ENCODE peak calls at places on chromosomes 1 and 21, in six cellular contexts. H is H1, G is neuronal stem cell, Z is mesendoderm, A is IMR-90, C is mesenchymal stem cell. Y is an unnamed sample.

GRCh38 chr1:211497489-211498045 is 5.6 kb upstream of the RD3 start:
- DNase-seq in C (no peak), G (no peak), H (no peak), Z (no peak), A (no peak), Y (no peak)

GRCh38 chr1:84772428-84772943 is 82.2 kb upstream of the SSX2IP start:
- DNase-seq in C (peak; percentile 75), H (peak; percentile 94), G (peak; percentile 90), A (peak; percentile 78), Z (peak; percentile 83), Y (peak; percentile 83)

GRCh38 chr1:14181191-14181793 is 417.2 kb upstream of the KAZN start:
- DNase-seq in H (no peak), A (no peak), C (no peak), G (peak; percentile 15), Z (no peak), Y (no peak)

GRCh38 chr1:173488001-173488400 is 10.9 kb downstream of the PRDX6 start:
- DNase-seq in H (no peak), C (no peak), A (no peak), Z (no peak), G (no peak), Y (peak; percentile 76)

GRCh38 chr1:20322825-20323612 is 32.3 kb downstream of the VWA5B1 start:
- DNase-seq in C (no peak), H (no peak), Z (no peak), A (peak; percentile 82), G (no peak), Y (peak; percentile 6)

GRCh38 chr1:53075761-53076163 is 13.7 kb downstream of the PODN start:
- DNase-seq in A (no peak), C (no peak), G (no peak), Z (no peak), H (no peak), Y (no peak)

GRCh38 chr1:184752656-184753055 is 2.0 kb downstream of the EDEM3 start:
- DNase-seq in A (no peak), H (no peak), Z (no peak), C (no peak), G (no peak), Y (no peak)

GRCh38 chr1:8032351-8032750 is 6.2 kb upstream of the ERRFI1 start:
- DNase-seq in A (peak; percentile 63), H (no peak), G (no peak), C (no peak), Z (no peak), Y (peak; percentile 76)

GRCh38 chr1:223553957-223554356 is 111.5 kb downstream of the CAPN8 start:
- DNase-seq in G (no peak), A (no peak), Z (no peak), C (no peak), H (no peak), Y (no peak)

GRCh38 chr1:76568839-76569238 is 298.4 kb upstream of the ST6GALNAC5 start:
- DNase-seq in Z (no peak), G (no peak), C (no peak), A (no peak), H (no peak), Y (no peak)

GRCh38 chr21:35925497-35925896 is 134.8 kb downstream of the SETD4 start:
- DNase-seq in C (peak; percentile 6), H (no peak), G (no peak), Z (no peak), A (peak; percentile 18), Y (no peak)

GRCh38 chr21:43737158-43737950 is 18.4 kb downstream of the PDXK start:
- DNase-seq in G (no peak), H (no peak), A (no peak), C (no peak), Z (no peak), Y (no peak)

GRCh38 chr1:64894438-64895196 is 71.7 kb downstream of the JAK1 start:
- DNase-seq in G (no peak), H (no peak), Z (no peak), A (no peak), C (no peak), Y (no peak)

GRCh38 chr1:8477199-8477982 is 159.5 kb downstream of the SLC45A1 start:
- DNase-seq in H (no peak), G (no peak), C (peak; percentile 35), A (peak; percentile 76), Z (no peak), Y (no peak)

GRCh38 chr1:65606426-65606825 is 186.0 kb downstream of the LEPR start:
- DNase-seq in A (no peak), C (no peak), G (no peak), H (no peak), Z (no peak), Y (peak; percentile 12)

GRCh38 chr1:3130268-3130667 is 61.3 kb downstream of the PRDM16 start:
- DNase-seq in Z (no peak), H (no peak), G (no peak), A (no peak), C (no peak), Y (no peak)

GRCh38 chr1:3127738-3128137 is 58.7 kb downstream of the PRDM16 start:
- DNase-seq in Z (no peak), G (no peak), A (no peak), C (no peak), H (no peak), Y (no peak)

GRCh38 chr1:3128431-3129132 is 59.6 kb downstream of the PRDM16 start:
- DNase-seq in G (no peak), A (no peak), Z (no peak), C (no peak), H (no peak), Y (no peak)

GRCh38 chr1:3126756-3127718 is 58.0 kb downstream of the PRDM16 start:
- DNase-seq in H (no peak), G (no peak), C (no peak), Z (no peak), A (no peak), Y (no peak)

GRCh38 chr1:3129133-3129490 is 60.1 kb downstream of the PRDM16 start:
- DNase-seq in G (no peak), C (no peak), H (no peak), A (no peak), Z (no peak), Y (no peak)
- H3K23ac ChIP-seq in G (peak overlapping the region; percentile 89), C (no peak overlapping the region), H (no peak overlapping the region), A (no peak overlapping the region), Z (no peak overlapping the region), Y (no peak overlapping the region)

GRCh38 chr1:39407889-39408640 is 83.4 kb upstream of the BMP8A start:
- DNase-seq in C (no peak), G (no peak), H (no peak), A (no peak), Z (peak; percentile 86), Y (no peak)
- H3K9ac ChIP-seq in C (peak overlapping the region; percentile 94), G (peak overlapping the region; percentile 87), H (peak overlapping the region; percentile 80), A (peak overlapping the region; percentile 95), Z (peak overlapping the region; percentile 84), Y (peak overlapping the region; percentile 95)

GRCh38 chr1:30760596-30761311 is 3.2 kb upstream of the LAPTM5 start:
- DNase-seq in G (no peak), A (no peak), C (no peak), H (no peak), Z (no peak), Y (no peak)
- H3K27ac ChIP-seq in G (no peak overlapping the region), A (no peak overlapping the region), C (no peak overlapping the region), H (no peak overlapping the region), Z (no peak overlapping the region), Y (no peak overlapping the region)

GRCh38 chr1:228031276-228031995 is 24.6 kb downstream of the WNT3A start:
- DNase-seq in G (no peak), A (no peak), C (no peak), Z (no peak), H (peak; percentile 26), Y (no peak)
- H3K23ac ChIP-seq in G (peak overlapping the region; percentile 87), A (no peak overlapping the region), C (no peak overlapping the region), Z (no peak overlapping the region), H (peak overlapping the region; percentile 95), Y (no peak overlapping the region)

GRCh38 chr21:17428980-17429379 is 83.9 kb upstream of the CXADR start:
- DNase-seq in C (no peak), H (no peak), G (no peak), Z (no peak), A (no peak), Y (no peak)
- H3K9ac ChIP-seq in C (no peak overlapping the region), H (no peak overlapping the region), G (no peak overlapping the region), Z (no peak overlapping the region), A (no peak overlapping the region), Y (no peak overlapping the region)

DNA sequence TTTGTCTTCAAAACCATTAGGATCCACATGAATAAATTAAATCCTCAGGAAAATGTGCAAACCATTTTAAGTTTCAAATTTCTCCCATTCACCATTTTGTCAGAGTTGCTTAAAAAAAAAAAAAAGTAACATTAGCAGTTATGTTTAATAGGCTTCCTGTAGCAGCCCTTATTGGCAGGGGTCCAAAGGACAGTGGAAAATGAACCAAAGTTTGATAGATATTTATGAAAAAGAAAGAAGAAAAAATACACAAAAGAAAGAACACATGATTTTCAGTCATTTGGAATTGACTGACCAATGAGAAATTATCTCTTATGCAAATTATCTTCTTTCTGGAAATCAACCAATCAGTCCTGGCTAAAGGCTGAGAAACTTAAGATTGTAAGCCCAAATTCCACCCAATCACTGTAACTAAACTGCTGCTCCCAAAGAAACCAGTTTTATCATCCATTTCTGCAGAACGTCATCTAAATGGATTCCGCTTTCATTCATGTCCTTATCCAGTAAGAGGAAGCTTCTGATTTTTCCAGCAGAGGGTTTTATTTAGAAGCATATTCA is 282.4 kb downstream of the TM2D1 start:
- DNase-seq in A (no peak), Z (no peak), H (no peak), C (no peak), G (no peak), Y (no peak)
- H3K27ac ChIP-seq in A (no peak overlapping the region), Z (no peak overlapping the region), H (no peak overlapping the region), C (no peak overlapping the region), G (no peak overlapping the region), Y (no peak overlapping the region)

DNA sequence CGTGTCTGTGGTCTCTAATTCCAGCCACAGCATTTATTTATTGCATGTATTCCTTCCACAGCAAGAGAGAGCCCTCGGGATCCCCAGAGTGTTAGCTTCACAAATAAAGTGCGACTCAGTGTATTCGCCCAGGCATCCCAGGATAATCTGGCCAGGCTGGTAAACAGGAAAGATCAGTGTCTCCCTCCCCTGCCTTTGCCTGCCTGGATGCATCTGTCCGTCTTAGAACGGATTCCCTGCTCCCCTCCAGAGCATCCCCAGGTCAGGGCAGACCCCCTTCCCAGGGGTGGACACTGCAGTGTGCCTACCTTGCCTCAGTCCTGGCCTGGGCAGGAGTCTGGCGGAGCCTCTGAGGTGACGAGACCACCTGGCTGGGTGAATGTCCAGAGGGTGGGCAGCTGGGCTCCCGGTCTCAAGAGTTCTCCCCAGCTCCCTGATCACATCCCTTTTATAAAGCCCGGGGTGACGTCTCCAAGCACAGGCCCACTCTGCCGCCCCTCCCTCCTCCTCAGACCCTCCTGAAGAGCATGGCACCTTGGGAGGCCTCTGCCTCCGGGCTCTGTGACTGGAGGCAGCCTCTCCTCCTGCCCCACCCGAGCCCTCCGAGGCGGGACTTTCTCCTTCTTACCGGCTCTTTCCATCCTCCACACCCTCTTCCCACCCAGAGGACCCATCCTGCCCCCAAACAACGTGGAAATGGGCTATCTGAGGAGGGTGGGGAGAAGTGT is at the start of gene KISS1:
- DNase-seq in Z (peak; percentile 44), A (peak; percentile 16), C (no peak), H (no peak), G (no peak), Y (peak; percentile 23)
- H3K23ac ChIP-seq in Z (no peak within 1 kb of the TSS), A (peak within 1 kb of the TSS; percentile 100), C (peak within 1 kb of the TSS; percentile 35), H (no peak within 1 kb of the TSS), G (peak within 1 kb of the TSS; percentile 87), Y (peak within 1 kb of the TSS; percentile 55)